ENCODE peak calls at places on chromosomes 7 and 10, in eight cellular contexts. P, C, M, R, I, Q, G and B are unnamed samples.

GRCh38 chr7:101402081-101402779 is 39.6 kb downstream of the COL26A1 start:
- DNase-seq in P (no peak), C (no peak), M (no peak), R (peak), I (peak), Q (no peak), G (peak), B (peak)

GRCh38 chr10:51530540-51530939 is 168.9 kb downstream of the CSTF2T start:
- DNase-seq in P (no peak), C (no peak), M (no peak), R (no peak), I (no peak), Q (no peak), G (no peak), B (no peak)

GRCh38 chr7:32319019-32319382 is 171.2 kb downstream of the LSM5 start:
- DNase-seq in P (no peak), C (no peak), M (no peak), R (no peak), I (no peak), Q (no peak), G (no peak), B (no peak)

GRCh38 chr7:129797224-129797789 is 155.5 kb downstream of the UBE2H start:
- DNase-seq in P (no peak), C (no peak), M (no peak), R (no peak), I (no peak), Q (no peak), G (no peak), B (no peak)

GRCh38 chr10:58064714-58065528 is 202.8 kb downstream of the IPMK start:
- DNase-seq in P (peak), C (peak), M (peak), R (peak), I (peak), Q (no peak), G (peak), B (peak)

GRCh38 chr7:125316451-125316850 is 386.8 kb upstream of the POT1 start:
- DNase-seq in P (peak), C (no peak), M (no peak), R (peak), I (peak), Q (no peak), G (no peak), B (no peak)

GRCh38 chr7:76300210-76300731 is 2.2 kb upstream of the HSPB1 start:
- DNase-seq in P (peak), C (peak), M (peak), R (peak), I (peak), Q (no peak), G (peak), B (peak)

GRCh38 chr7:136869991-136870798 is 1.7 kb downstream of the CHRM2 start:
- DNase-seq in P (peak), C (no peak), M (no peak), R (no peak), I (no peak), Q (peak), G (peak), B (peak)

GRCh38 chr10:27600915-27601314 is 96.8 kb downstream of the RAB18 start:
- DNase-seq in P (no peak), C (no peak), M (no peak), R (no peak), I (no peak), Q (no peak), G (no peak), B (no peak)

DNA sequence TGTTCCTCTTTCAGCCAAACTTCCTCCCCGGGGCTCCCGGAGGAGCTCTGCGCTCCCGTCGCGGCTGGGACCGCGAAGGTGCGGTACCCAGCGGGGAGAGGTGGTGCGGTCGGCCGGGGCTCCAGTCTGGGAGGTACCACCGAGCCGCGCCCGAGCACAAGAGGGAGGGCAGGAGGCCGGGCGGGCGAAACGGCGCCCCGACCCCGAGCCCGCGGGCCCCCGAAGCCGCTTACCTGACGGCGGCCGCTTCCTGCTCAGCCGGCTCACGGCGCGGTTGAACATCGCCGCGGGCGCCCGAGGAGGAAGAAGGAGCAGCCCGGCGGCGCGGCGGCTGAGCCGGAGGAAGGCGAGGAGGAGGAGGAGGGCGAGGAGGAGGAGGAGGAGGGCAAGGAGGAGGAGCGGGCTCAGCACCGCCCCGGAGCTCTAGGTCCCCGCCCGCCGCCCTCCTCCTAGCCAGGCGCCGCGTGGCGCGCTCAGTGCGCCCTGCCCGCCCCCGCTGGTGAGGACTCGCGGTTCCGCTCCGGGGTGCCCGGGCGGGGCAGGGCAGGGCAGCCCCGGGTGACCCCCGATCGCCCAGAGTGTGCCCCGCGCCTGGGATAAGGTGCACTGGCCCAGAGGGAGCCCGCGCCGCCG is at the start of gene RGS10:
- DNase-seq in P (peak), C (peak), M (peak), R (peak), I (peak), Q (peak), G (peak), B (peak)
- TF ChIP-seq CTCF in P (no peak), C (no peak), M (no peak), R (no peak), I (no peak), Q (no peak), G (no peak), B (no peak)

GRCh38 chr7:134371536-134371935 is 54.8 kb upstream of the SLC35B4 start:
- DNase-seq in P (no peak), C (no peak), M (no peak), R (no peak), I (no peak), Q (no peak), G (no peak), B (no peak)

GRCh38 chr7:134370135-134370534 is 53.4 kb upstream of the SLC35B4 start:
- DNase-seq in P (no peak), C (no peak), M (no peak), R (no peak), I (no peak), Q (no peak), G (no peak), B (no peak)

GRCh38 chr7:134367956-134368749 is 51.4 kb upstream of the SLC35B4 start:
- DNase-seq in P (peak), C (no peak), M (peak), R (no peak), I (peak), Q (no peak), G (no peak), B (no peak)

GRCh38 chr7:134366481-134366880 is 49.8 kb upstream of the SLC35B4 start:
- DNase-seq in P (peak), C (no peak), M (peak), R (no peak), I (no peak), Q (no peak), G (no peak), B (no peak)

DNA sequence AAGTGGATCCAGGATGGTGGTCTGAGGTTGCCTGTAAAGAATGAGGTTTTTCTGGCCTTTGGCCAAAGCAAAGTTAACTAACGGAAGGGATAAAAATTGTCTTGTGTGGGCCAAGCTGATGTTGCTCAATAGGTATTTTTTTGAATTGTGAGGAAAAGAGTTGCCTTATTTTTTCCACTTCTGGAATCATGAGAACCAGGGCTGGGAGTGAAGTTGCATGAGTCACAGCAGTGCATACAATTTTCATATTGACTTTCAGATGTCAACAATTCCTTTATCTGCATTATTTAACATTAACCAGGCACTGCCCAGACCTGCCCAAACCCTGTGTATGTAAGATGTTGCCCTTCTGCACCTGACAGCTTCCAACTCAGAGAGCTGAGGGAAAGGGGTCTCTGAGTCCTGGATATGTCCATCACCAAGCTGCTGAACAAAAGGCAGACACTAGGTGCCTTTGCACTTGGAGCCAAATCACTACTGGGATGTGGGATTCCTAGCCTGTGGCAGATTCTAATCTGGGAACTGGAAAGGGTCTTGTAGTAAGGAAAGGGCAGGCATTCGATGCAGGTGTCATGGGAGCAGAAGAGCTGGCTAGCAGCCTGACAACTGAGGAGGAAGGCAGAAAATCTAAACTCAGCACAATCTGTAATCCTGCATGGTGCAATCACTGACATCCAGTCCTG is 52.3 kb upstream of the SLC35B4 start:
- DNase-seq in P (peak), C (peak), M (peak), R (peak), I (peak), Q (no peak), G (peak), B (peak)
- H3K4me3 ChIP-seq in P (no peak), C (no peak), M (no peak), R (no peak), I (peak), Q (no peak), G (no peak), B (no peak)

GRCh38 chr7:45863715-45864114 is 9.2 kb downstream of the CCDC201 start:
- DNase-seq in P (no peak), C (no peak), M (no peak), R (peak), I (no peak), Q (no peak), G (no peak), B (no peak)
- TF ChIP-seq CTCF in P (peak), C (no peak), M (peak), R (peak), I (peak), Q (no peak), G (peak), B (peak)

GRCh38 chr7:116524609-116525297 is at the start of gene CAV1:
- DNase-seq in P (peak), C (peak), M (peak), R (peak), I (peak), Q (peak), G (peak), B (peak)

GRCh38 chr7:116527521-116527920 is 2.7 kb downstream of the CAV1 start:
- DNase-seq in P (peak), C (no peak), M (peak), R (no peak), I (peak), Q (no peak), G (peak), B (no peak)

GRCh38 chr7:116525298-116525912 is 569 bp downstream of the CAV1 start:
- DNase-seq in P (no peak), C (peak), M (no peak), R (no peak), I (peak), Q (peak), G (no peak), B (no peak)

GRCh38 chr7:116526897-116527296 is 2.1 kb downstream of the CAV1 start:
- DNase-seq in P (peak), C (no peak), M (peak), R (no peak), I (no peak), Q (no peak), G (no peak), B (no peak)

GRCh38 chr7:116525913-116526857 is 1.3 kb downstream of the CAV1 start:
- DNase-seq in P (peak), C (peak), M (peak), R (peak), I (peak), Q (peak), G (peak), B (peak)
- H3K4me3 ChIP-seq in P (peak), C (peak), M (peak), R (peak), I (peak), Q (peak), G (peak), B (peak)

GRCh38 chr7:99625961-99626360 is 9.2 kb downstream of the ZSCAN25 start:
- DNase-seq in P (no peak), C (no peak), M (no peak), R (no peak), I (no peak), Q (no peak), G (no peak), B (no peak)
- TF ChIP-seq CTCF in P (no peak), C (no peak), M (no peak), R (no peak), I (no peak), Q (no peak), G (no peak), B (no peak)

GRCh38 chr10:129098517-129098916 is 368.5 kb upstream of the MGMT start:
- DNase-seq in P (no peak), C (no peak), M (no peak), R (no peak), I (no peak), Q (no peak), G (no peak), B (no peak)

GRCh38 chr10:129095980-129096339 is 371.1 kb upstream of the MGMT start:
- DNase-seq in P (no peak), C (no peak), M (no peak), R (no peak), I (no peak), Q (no peak), G (peak), B (no peak)

GRCh38 chr10:129097776-129098175 is 369.3 kb upstream of the MGMT start:
- DNase-seq in P (peak), C (no peak), M (peak), R (peak), I (no peak), Q (no peak), G (no peak), B (no peak)

GRCh38 chr10:129094813-129095212 is 372.2 kb upstream of the MGMT start:
- DNase-seq in P (no peak), C (no peak), M (no peak), R (no peak), I (no peak), Q (no peak), G (no peak), B (no peak)

DNA sequence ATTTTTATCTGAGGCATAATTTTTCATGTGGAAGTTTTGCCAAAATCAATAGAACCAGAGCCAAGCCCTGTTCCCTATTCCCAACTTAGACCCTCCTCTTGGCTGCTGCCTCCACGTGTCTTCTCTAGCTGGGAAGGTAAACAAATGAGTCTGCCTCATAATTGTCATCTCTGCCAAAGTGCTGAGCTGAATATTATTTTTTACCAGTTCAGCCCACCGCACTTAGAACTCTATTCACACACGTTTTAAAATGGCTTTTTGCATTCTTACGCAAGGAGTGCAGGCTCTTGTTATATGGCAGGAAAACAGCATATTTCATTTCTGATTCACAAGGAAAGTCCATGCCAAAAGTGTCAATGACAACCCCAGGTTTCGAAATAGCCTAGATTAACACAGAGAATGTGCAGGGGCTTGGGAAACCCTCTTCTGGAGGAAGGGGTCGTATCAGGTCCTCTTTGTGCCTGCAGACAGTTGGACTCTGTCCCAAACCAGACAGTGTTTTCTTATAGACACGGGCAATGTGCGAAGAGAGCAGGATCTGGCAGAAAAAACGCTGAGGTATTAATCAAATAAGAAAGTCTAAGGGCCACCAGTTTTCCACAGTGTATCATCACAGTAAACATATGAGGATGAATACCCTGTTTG is 370.6 kb upstream of the MGMT start:
- DNase-seq in P (peak), C (no peak), M (peak), R (peak), I (peak), Q (no peak), G (peak), B (peak)
- H3K4me3 ChIP-seq in P (no peak), C (no peak), M (no peak), R (no peak), I (no peak), Q (no peak), G (no peak), B (no peak)